ENCODE peak calls at places on chromosome 11, in seven cellular contexts. W is OCI-LY7, P is neural progenitor cell, N is HCT116, L is SK-N-SH, U is GM23338, T is hepatocyte. F is an unnamed sample.

GRCh38 chr11:128759168-128759567 is 65.3 kb downstream of the FLI1 start:
- DNase-seq in W (no peak), P (no peak), N (no peak), L (no peak), U (no peak), T (no peak), F (no peak)

GRCh38 chr11:99366476-99366992 is 345.8 kb downstream of the CNTN5 start:
- DNase-seq in W (no peak), P (no peak), N (no peak), L (no peak), U (no peak), T (no peak), F (no peak)

GRCh38 chr11:12397953-12398352 is 20.6 kb downstream of the PARVA start:
- DNase-seq in W (no peak), P (no peak), N (no peak), L (no peak), U (no peak), T (peak), F (no peak)

GRCh38 chr11:61341706-61342105 is 8.7 kb downstream of the TKFC start:
- DNase-seq in W (no peak), P (no peak), N (no peak), L (no peak), U (no peak), T (no peak), F (no peak)

GRCh38 chr11:6413791-6414231 is 5.1 kb downstream of the APBB1 start:
- DNase-seq in W (no peak), P (no peak), N (no peak), L (no peak), U (no peak), T (no peak), F (no peak)

GRCh38 chr11:134036484-134037092 is 32.3 kb upstream of the JAM3 start:
- DNase-seq in W (no peak), P (peak), N (no peak), L (peak), U (peak), T (no peak), F (no peak)

GRCh38 chr11:1122356-1123002 is 35.3 kb upstream of the MUC5AC start:
- DNase-seq in W (no peak), P (no peak), N (no peak), L (peak), U (no peak), T (no peak), F (no peak)

GRCh38 chr11:111063711-111064110 is 181.8 kb upstream of the POU2AF2 start:
- DNase-seq in W (no peak), P (peak), N (no peak), L (no peak), U (no peak), T (no peak), F (no peak)

GRCh38 chr11:132886335-132886734 is 646.0 kb downstream of the OPCML start:
- DNase-seq in W (no peak), P (no peak), N (no peak), L (no peak), U (no peak), T (no peak), F (no peak)

GRCh38 chr11:115848614-115849013 is 344.4 kb upstream of the CADM1 start:
- DNase-seq in W (no peak), P (no peak), N (no peak), L (no peak), U (no peak), T (no peak), F (peak)

GRCh38 chr11:19508166-19508565 is 204.5 kb upstream of the NAV2 start:
- DNase-seq in W (no peak), P (no peak), N (no peak), L (no peak), U (no peak), T (peak), F (no peak)

GRCh38 chr11:35304393-35304790 is 115.0 kb downstream of the SLC1A2 start:
- DNase-seq in W (no peak), P (no peak), N (no peak), L (no peak), U (no peak), T (peak), F (no peak)

GRCh38 chr11:44936951-44937543 is 13.6 kb downstream of the TP53I11 start:
- DNase-seq in W (no peak), P (no peak), N (no peak), L (no peak), U (no peak), T (no peak), F (no peak)

GRCh38 chr11:65310215-65310614 is 4.5 kb upstream of the CDC42EP2 start:
- DNase-seq in W (no peak), P (peak), N (no peak), L (no peak), U (no peak), T (no peak), F (no peak)

GRCh38 chr11:73664894-73665293 is 18.5 kb downstream of the PLEKHB1 start:
- DNase-seq in W (no peak), P (no peak), N (no peak), L (no peak), U (no peak), T (no peak), F (no peak)

GRCh38 chr11:44596541-44597276 is 31.2 kb downstream of the CD82 start:
- DNase-seq in W (peak), P (no peak), N (no peak), L (no peak), U (no peak), T (no peak), F (peak)

GRCh38 chr11:64006468-64006867 is 20.2 kb downstream of the OTUB1 start:
- DNase-seq in W (no peak), P (no peak), N (no peak), L (no peak), U (no peak), T (no peak), F (no peak)

GRCh38 chr11:64005691-64006090 is 19.5 kb downstream of the OTUB1 start:
- DNase-seq in W (no peak), P (no peak), N (no peak), L (no peak), U (no peak), T (no peak), F (no peak)

GRCh38 chr11:64007629-64008282 is 21.5 kb downstream of the OTUB1 start:
- DNase-seq in W (no peak), P (peak), N (peak), L (peak), U (peak), T (peak), F (no peak)

GRCh38 chr11:64008283-64008931 is 22.2 kb downstream of the OTUB1 start:
- DNase-seq in W (no peak), P (no peak), N (no peak), L (no peak), U (no peak), T (no peak), F (no peak)

GRCh38 chr11:64007160-64007628 is 21.0 kb downstream of the OTUB1 start:
- DNase-seq in W (no peak), P (peak), N (no peak), L (peak), U (peak), T (peak), F (no peak)
- H2AFZ ChIP-seq in W (no peak), P (no peak), N (no peak), L (no peak), U (peak), T (no peak), F (no peak)

DNA sequence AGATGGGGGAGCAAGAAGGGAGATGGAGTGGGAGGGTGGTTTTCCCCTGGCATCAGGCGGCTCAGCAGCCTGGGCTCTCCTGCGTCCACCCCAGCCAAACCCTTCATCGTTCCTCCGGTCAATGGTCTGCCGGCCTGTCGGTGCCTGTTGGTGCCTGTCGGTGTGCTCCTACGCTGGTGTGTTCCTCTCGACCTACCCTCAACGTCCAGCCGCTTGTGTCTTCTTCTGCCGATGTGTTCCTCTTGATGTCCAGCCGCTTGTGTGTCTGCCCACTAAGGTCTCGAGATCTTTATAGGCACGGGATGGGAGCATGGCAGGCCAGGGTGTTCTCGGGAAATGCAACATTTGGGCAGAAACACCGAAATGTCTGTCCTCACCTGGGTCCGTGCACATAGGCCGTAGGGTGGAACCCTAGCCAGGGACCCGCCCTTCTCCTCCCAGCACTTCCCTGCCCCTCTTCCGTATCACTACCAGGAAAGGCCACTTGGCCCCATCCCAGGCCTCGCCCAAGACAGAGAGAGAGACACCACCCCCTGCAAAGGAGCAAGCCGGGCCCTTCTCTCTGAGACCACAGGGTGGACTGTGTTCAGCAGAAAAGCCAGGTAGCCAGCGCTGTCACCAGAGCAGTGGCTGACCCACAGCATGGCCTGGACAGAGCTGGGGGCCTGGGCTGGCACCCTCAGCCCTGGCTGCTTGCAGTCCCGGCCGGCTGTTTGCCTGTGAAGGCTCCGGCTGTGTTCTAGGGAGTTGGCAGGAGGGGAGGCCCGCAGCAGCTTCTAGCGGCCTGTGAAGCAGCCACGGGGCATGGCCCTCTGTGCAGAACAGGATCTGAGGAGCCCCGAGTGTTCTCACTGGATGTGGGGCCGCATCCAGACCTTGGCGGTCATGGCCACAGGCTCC is 61.6 kb upstream of the KCNQ1OT1 start:
- DNase-seq in W (no peak), P (no peak), N (no peak), L (no peak), U (no peak), T (no peak), F (no peak)
- TF ChIP-seq EZH2phosphoT487 in W (no peak), P (no peak), N (no peak), L (no peak), U (no peak), T (no peak), F (no peak)

GRCh38 chr11:26971961-26972360 is 22.0 kb upstream of the FIBIN start:
- DNase-seq in W (no peak), P (no peak), N (no peak), L (no peak), U (no peak), T (no peak), F (no peak)

GRCh38 chr11:26974068-26974790 is 19.7 kb upstream of the FIBIN start:
- DNase-seq in W (no peak), P (peak), N (no peak), L (no peak), U (no peak), T (no peak), F (no peak)

DNA sequence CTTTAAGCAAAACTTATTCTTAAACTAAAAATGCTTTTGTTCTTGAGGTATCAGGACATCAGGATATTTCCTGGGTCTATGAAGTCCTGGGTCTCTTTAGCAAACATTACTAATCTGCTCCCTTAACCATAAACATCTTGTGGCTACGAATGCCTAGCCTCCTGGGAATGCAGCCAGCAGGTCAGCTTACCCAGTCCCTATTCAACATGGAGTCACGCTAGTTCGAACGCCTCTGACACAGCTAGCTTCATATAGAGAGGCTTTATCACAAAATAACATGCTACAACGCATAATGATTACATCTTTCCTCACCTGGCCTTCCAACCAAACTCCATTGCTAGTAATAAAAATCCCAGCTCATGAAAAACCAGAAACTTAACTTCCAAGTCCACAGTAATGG is 17.5 kb upstream of the FIBIN start:
- DNase-seq in W (no peak), P (no peak), N (no peak), L (no peak), U (no peak), T (no peak), F (no peak)
- H2AFZ ChIP-seq in W (peak), P (no peak), N (no peak), L (no peak), U (no peak), T (no peak), F (no peak)

GRCh38 chr11:86663741-86664140 is 8.7 kb downstream of the ME3 start:
- DNase-seq in W (no peak), P (no peak), N (no peak), L (no peak), U (no peak), T (peak), F (no peak)

GRCh38 chr11:86660011-86660595 is 12.3 kb downstream of the ME3 start:
- DNase-seq in W (no peak), P (no peak), N (no peak), L (peak), U (no peak), T (no peak), F (no peak)

DNA sequence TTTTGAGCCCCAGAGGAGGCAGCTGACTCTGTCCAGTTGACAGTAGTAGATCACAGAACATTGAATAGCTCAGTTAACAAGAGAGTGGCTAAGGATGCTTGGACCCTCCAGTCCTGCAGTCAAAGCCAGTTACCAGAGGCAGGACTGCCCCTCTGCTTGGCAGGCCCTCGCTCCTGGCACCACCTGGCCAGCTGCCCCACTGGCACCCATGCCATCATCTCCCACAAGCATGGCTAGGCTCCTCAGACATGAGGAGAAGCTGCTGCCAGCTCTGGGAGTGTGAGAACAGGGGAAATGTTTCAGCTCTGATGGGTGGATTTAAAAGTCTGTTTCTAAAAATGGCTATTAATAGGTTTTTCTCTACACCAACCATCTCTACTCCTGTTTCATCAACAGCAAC is 13.9 kb downstream of the ME3 start:
- DNase-seq in W (no peak), P (no peak), N (no peak), L (no peak), U (no peak), T (no peak), F (no peak)
- TF ChIP-seq EZH2phosphoT487 in W (no peak), P (no peak), N (no peak), L (no peak), U (no peak), T (no peak), F (no peak)

GRCh38 chr11:121450424-121450823 is 1.7 kb upstream of the SORL1 start:
- DNase-seq in W (no peak), P (no peak), N (no peak), L (no peak), U (no peak), T (no peak), F (no peak)

GRCh38 chr11:121451982-121452608 is at the start of gene SORL1:
- DNase-seq in W (peak), P (peak), N (no peak), L (peak), U (peak), T (peak), F (peak)

GRCh38 chr11:121449626-121450025 is 2.5 kb upstream of the SORL1 start:
- DNase-seq in W (no peak), P (no peak), N (no peak), L (no peak), U (no peak), T (no peak), F (no peak)

GRCh38 chr11:121452609-121453150 is at the start of gene SORL1-AS1:
- DNase-seq in W (peak), P (peak), N (no peak), L (no peak), U (peak), T (peak), F (no peak)

GRCh38 chr11:121451178-121451981 is 734 bp upstream of the SORL1 start:
- DNase-seq in W (peak), P (no peak), N (no peak), L (no peak), U (no peak), T (peak), F (no peak)
- H2AFZ ChIP-seq in W (no peak), P (peak), N (peak), L (peak), U (peak), T (peak), F (peak)

F was measured in MM.1S.